ENCODE peak calls at places on chromosomes 11 and 22, in seven cellular contexts. L is IMR-90, E is H9, S is H1, F is neuronal stem cell, R is mesenchymal stem cell, M is trophoblast cell. X is an unnamed sample.

GRCh38 chr11:65547446-65548125 is 10.6 kb downstream of the LTBP3 start:
- DNase-seq in L (no peak), E (no peak), S (peak; percentile 72), F (no peak), R (no peak), M (no peak), X (no peak)

GRCh38 chr11:131038597-131038996 is 122.3 kb upstream of the SNX19 start:
- DNase-seq in L (no peak), E (no peak), S (no peak), F (no peak), R (peak; percentile 8), M (peak; percentile 18), X (peak; percentile 64)

GRCh38 chr11:102046841-102047240 is 396 bp upstream of the CFAP300 start:
- DNase-seq in L (peak; percentile 25), E (no peak), S (no peak), F (no peak), R (peak; percentile 67), M (no peak), X (no peak)

GRCh38 chr11:85086511-85087284 is 540.4 kb downstream of the DLG2 start:
- DNase-seq in L (peak; percentile 52), E (no peak), S (no peak), F (no peak), R (no peak), M (no peak), X (no peak)

GRCh38 chr11:93089474-93090102 is 108.2 kb downstream of the SLC36A4 start:
- DNase-seq in L (peak; percentile 62), E (peak; percentile 68), S (no peak), F (no peak), R (peak; percentile 61), M (peak; percentile 47), X (peak; percentile 97)

GRCh38 chr11:57763568-57763967 is 2.0 kb downstream of the CTNND1 start:
- DNase-seq in L (peak; percentile 53), E (no peak), S (no peak), F (no peak), R (peak; percentile 69), M (peak; percentile 48), X (peak; percentile 84)

GRCh38 chr11:94805994-94806393 is 37.8 kb downstream of the AMOTL1 start:
- DNase-seq in L (no peak), E (no peak), S (no peak), F (no peak), R (no peak), M (no peak), X (no peak)

GRCh38 chr22:41818596-41818995 is 14.3 kb upstream of the SREBF2 start:
- DNase-seq in L (no peak), E (no peak), S (no peak), F (no peak), R (no peak), M (no peak), X (no peak)

GRCh38 chr11:134202661-134203060 is 21.1 kb downstream of the NCAPD3 start:
- DNase-seq in L (no peak), E (no peak), S (no peak), F (no peak), R (no peak), M (peak; percentile 95), X (no peak)

GRCh38 chr11:36149538-36150242 is 139.5 kb downstream of the COMMD9 start:
- DNase-seq in L (peak; percentile 100), E (peak; percentile 82), S (no peak), F (peak; percentile 35), R (peak; percentile 98), M (peak; percentile 99), X (peak; percentile 100)

DNA sequence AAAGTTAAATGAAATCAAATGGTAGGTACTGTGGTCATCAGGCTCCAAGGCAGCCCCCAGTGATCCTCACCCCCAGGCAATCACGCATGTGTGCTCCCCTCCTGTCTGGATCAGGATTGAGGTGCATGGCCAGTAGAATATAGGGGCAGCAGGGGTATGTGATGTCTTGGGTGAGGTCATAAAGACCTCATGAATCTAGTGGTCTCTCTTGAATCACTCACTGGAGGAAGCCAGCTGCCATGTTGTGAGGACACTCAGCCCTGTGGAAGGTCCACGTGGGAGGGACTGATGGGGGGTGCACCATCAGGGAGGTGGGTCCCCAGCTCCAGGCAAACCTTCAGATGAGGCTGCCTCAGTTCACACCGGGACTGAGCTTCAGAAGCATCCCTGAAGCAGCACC is 6.8 kb upstream of the IL17REL start:
- DNase-seq in L (no peak), E (no peak), S (no peak), F (no peak), R (no peak), M (no peak), X (no peak)
- H3K4me1 ChIP-seq in L (peaks cover 6% of the 10 kb centered on the region), E (no peaks in the 10 kb centered on the region), S (peaks cover 6% of the 10 kb centered on the region), F (peaks cover 4% of the 10 kb centered on the region), R (peaks cover 5% of the 10 kb centered on the region), M (no peaks in the 10 kb centered on the region), X (no peaks in the 10 kb centered on the region)

GRCh38 chr11:74019104-74019738 is 10.3 kb upstream of the UCP3 start:
- DNase-seq in L (no peak), E (no peak), S (no peak), F (no peak), R (peak; percentile 71), M (no peak), X (no peak)
- H2AK5ac ChIP-seq in L (peak overlapping the region; percentile 82), E (no peak overlapping the region), S (no peak overlapping the region), F (no peak overlapping the region), R (no peak overlapping the region), M (no peak overlapping the region), X (no peak overlapping the region)

GRCh38 chr22:46052801-46053562 is 76.0 kb upstream of the WNT7B start:
- DNase-seq in L (no peak), E (no peak), S (no peak), F (no peak), R (no peak), M (no peak), X (no peak)
- H3K4me1 ChIP-seq in L (peaks cover 25% of the 10 kb centered on the region), E (no peaks in the 10 kb centered on the region), S (peaks cover 6% of the 10 kb centered on the region), F (no peaks in the 10 kb centered on the region), R (peaks cover 35% of the 10 kb centered on the region), M (no peaks in the 10 kb centered on the region), X (no peaks in the 10 kb centered on the region)

GRCh38 chr11:32817843-32818183 is 11.9 kb upstream of the PRRG4 start:
- DNase-seq in L (no peak), E (no peak), S (no peak), F (no peak), R (no peak), M (no peak), X (no peak)
- H2AK5ac ChIP-seq in L (no peak overlapping the region), E (no peak overlapping the region), S (no peak overlapping the region), F (no peak overlapping the region), R (no peak overlapping the region), M (no peak overlapping the region), X (no peak overlapping the region)

DNA sequence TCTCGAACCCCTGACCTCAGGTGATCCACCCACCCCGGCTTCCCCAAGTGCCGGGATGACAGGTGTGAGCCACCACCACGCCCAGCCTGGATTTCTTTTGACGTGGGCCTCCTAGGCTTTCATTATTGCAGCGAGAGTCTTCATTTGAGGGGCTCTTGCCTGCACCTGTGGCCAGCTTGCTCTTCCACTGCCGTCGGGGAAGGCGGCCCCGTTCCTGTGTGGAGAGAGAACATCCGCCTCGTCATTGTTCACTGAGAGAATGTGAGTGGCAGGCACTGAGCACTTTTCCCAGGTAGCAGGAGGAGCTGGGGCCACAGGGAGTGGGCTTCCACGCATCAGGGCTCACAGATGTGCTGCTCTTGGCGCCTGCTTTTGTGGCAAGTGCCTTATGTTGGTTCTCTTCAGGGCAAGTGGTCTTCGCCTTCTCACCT is 365.0 kb downstream of the TBC1D22A start:
- DNase-seq in L (no peak), E (no peak), S (no peak), F (no peak), R (no peak), M (no peak), X (no peak)
- H3K4me1 ChIP-seq in L (no peaks in the 10 kb centered on the region), E (no peaks in the 10 kb centered on the region), S (peaks cover 9% of the 10 kb centered on the region), F (no peaks in the 10 kb centered on the region), R (peaks cover 10% of the 10 kb centered on the region), M (no peaks in the 10 kb centered on the region), X (no peaks in the 10 kb centered on the region)

GRCh38 chr11:17445240-17445795 is 31.3 kb downstream of the ABCC8 start:
- DNase-seq in L (no peak), E (no peak), S (no peak), F (no peak), R (no peak), M (no peak), X (no peak)

GRCh38 chr11:17443000-17443399 is 33.6 kb downstream of the ABCC8 start:
- DNase-seq in L (no peak), E (no peak), S (no peak), F (no peak), R (no peak), M (no peak), X (no peak)

GRCh38 chr11:17443926-17444690 is 32.5 kb downstream of the ABCC8 start:
- DNase-seq in L (no peak), E (no peak), S (no peak), F (no peak), R (no peak), M (no peak), X (no peak)

GRCh38 chr11:17446482-17446881 is 30.2 kb downstream of the ABCC8 start:
- DNase-seq in L (no peak), E (no peak), S (no peak), F (no peak), R (no peak), M (no peak), X (no peak)

GRCh38 chr11:17443423-17443822 is 33.2 kb downstream of the ABCC8 start:
- DNase-seq in L (no peak), E (no peak), S (no peak), F (no peak), R (no peak), M (no peak), X (no peak)
- H2AK5ac ChIP-seq in L (no peak overlapping the region), E (no peak overlapping the region), S (no peak overlapping the region), F (no peak overlapping the region), R (no peak overlapping the region), M (no peak overlapping the region), X (no peak overlapping the region)

DNA sequence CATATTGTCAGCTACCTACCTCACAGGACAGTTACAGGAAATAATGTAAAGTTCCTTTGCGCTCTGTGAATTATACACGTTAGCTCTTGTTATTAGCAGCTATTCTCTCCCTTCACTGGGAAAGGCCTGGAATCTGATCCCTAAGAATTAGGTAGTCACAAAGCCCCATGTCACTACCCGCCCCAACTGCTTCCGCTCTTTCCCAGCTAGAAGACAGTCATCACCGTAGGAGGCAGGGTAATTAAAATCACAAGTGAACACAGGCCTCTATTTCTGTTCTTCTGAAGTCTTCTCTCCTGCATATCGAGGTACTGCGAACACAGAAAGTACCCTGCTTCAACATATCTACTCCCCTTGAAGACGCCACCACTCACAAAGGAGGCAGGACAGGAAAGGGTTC is 12.6 kb upstream of the AHNAK start:
- DNase-seq in L (no peak), E (no peak), S (no peak), F (no peak), R (no peak), M (no peak), X (no peak)
- H3K4me1 ChIP-seq in L (peaks cover 27% of the 10 kb centered on the region), E (peaks cover 11% of the 10 kb centered on the region), S (peaks cover 41% of the 10 kb centered on the region), F (peaks cover 22% of the 10 kb centered on the region), R (peaks cover 48% of the 10 kb centered on the region), M (peaks cover 37% of the 10 kb centered on the region), X (peaks cover 20% of the 10 kb centered on the region)

GRCh38 chr22:17501679-17502285 is 61.5 kb upstream of the SLC25A18 start:
- DNase-seq in L (peak; percentile 66), E (no peak), S (no peak), F (peak; percentile 42), R (peak; percentile 65), M (peak; percentile 85), X (peak; percentile 80)
- H2AK5ac ChIP-seq in L (no peak overlapping the region), E (no peak overlapping the region), S (no peak overlapping the region), F (no peak overlapping the region), R (no peak overlapping the region), M (no peak overlapping the region), X (no peak overlapping the region)

DNA sequence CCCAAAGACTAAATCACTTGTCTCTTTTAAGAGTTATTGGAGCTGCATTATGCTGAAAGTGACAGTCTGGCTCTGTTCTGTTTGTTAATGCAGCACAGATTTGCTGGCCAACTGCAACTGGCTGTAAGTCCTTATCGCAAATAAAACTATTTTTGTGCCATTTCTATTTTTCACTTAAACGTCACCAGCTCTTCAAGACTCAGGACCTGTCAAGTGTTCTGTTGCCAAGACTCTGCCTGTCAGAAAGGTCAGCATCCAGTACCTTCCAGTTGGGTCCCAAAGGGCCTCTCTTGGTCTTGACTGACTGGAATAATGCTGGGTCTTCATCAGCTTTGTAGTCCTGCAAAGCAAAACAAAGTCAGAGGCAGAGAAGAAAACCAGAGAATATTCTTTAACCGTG is 45.6 kb downstream of the PITPNB start:
- DNase-seq in L (no peak), E (no peak), S (no peak), F (no peak), R (no peak), M (no peak), X (no peak)
- H3K4me1 ChIP-seq in L (peaks cover 15% of the 10 kb centered on the region), E (no peaks in the 10 kb centered on the region), S (no peaks in the 10 kb centered on the region), F (peaks cover 19% of the 10 kb centered on the region), R (peaks cover 1% of the 10 kb centered on the region), M (no peaks in the 10 kb centered on the region), X (no peaks in the 10 kb centered on the region)